ENCODE peak calls at places on chromosome 5, in eight cellular contexts. U is K562, J is A549, K is GM12878, P is H1, Y is HCT116, D is HepG2, C is endothelial cell of umbilical vein. Q is an unnamed sample. For H3K9me3, the result is how much of the 10 kb centered on the place peaks cover.

GRCh38 chr5:144390133-144390532 is 219.5 kb downstream of the KCTD16 start:
- DNase-seq in U (no peak), J (peak), K (no peak), P (no peak), Y (no peak), D (peak), C (peak), Q (peak)

GRCh38 chr5:137635521-137635921 is 100.4 kb downstream of the KLHL3 start:
- DNase-seq in U (no peak), J (no peak), K (no peak), P (no peak), Y (no peak), D (no peak), C (peak), Q (no peak)

GRCh38 chr5:173598686-173599085 is 17.8 kb downstream of the BOD1 start:
- DNase-seq in U (no peak), J (no peak), K (no peak), P (no peak), Y (no peak), D (no peak), C (no peak), Q (no peak)

GRCh38 chr5:139862803-139863202 is 67.2 kb downstream of the PSD2 start:
- DNase-seq in U (peak), J (no peak), K (no peak), P (no peak), Y (no peak), D (no peak), C (no peak), Q (no peak)

GRCh38 chr5:55625603-55625875 is 86.6 kb downstream of the SLC38A9 start:
- DNase-seq in U (no peak), J (no peak), K (no peak), P (no peak), Y (no peak), D (no peak), C (no peak), Q (no peak)

GRCh38 chr5:108472237-108472636 is 90.3 kb upstream of the FBXL17 start:
- DNase-seq in U (no peak), J (no peak), K (no peak), P (no peak), Y (no peak), D (no peak), C (no peak), Q (no peak)

GRCh38 chr5:149374801-149375200 is 4.3 kb downstream of the IL17B start:
- DNase-seq in U (no peak), J (no peak), K (no peak), P (no peak), Y (no peak), D (no peak), C (no peak), Q (peak)

GRCh38 chr5:140007311-140007710 is 35.8 kb downstream of the NRG2 start:
- DNase-seq in U (no peak), J (no peak), K (no peak), P (no peak), Y (no peak), D (no peak), C (no peak), Q (no peak)

GRCh38 chr5:98735806-98736507 is 37.5 kb upstream of the RGMB start:
- DNase-seq in U (no peak), J (no peak), K (no peak), P (no peak), Y (no peak), D (no peak), C (no peak), Q (no peak)

GRCh38 chr5:147169846-147170245 is 65.0 kb upstream of the STK32A start:
- DNase-seq in U (no peak), J (no peak), K (no peak), P (no peak), Y (no peak), D (peak), C (no peak), Q (no peak)

GRCh38 chr5:78569441-78569840 is 79.1 kb downstream of the LHFPL2 start:
- DNase-seq in U (no peak), J (no peak), K (no peak), P (no peak), Y (no peak), D (no peak), C (peak), Q (no peak)

GRCh38 chr5:124697482-124697881 is 49.0 kb downstream of the ZNF608 start:
- DNase-seq in U (no peak), J (no peak), K (no peak), P (no peak), Y (no peak), D (no peak), C (no peak), Q (no peak)

GRCh38 chr5:124696898-124697297 is 49.5 kb downstream of the ZNF608 start:
- DNase-seq in U (no peak), J (no peak), K (no peak), P (no peak), Y (no peak), D (no peak), C (no peak), Q (no peak)

GRCh38 chr5:124698774-124699173 is 47.7 kb downstream of the ZNF608 start:
- DNase-seq in U (no peak), J (no peak), K (no peak), P (no peak), Y (no peak), D (no peak), C (no peak), Q (no peak)

GRCh38 chr5:124700333-124700732 is 46.1 kb downstream of the ZNF608 start:
- DNase-seq in U (no peak), J (no peak), K (no peak), P (no peak), Y (no peak), D (no peak), C (no peak), Q (no peak)

DNA sequence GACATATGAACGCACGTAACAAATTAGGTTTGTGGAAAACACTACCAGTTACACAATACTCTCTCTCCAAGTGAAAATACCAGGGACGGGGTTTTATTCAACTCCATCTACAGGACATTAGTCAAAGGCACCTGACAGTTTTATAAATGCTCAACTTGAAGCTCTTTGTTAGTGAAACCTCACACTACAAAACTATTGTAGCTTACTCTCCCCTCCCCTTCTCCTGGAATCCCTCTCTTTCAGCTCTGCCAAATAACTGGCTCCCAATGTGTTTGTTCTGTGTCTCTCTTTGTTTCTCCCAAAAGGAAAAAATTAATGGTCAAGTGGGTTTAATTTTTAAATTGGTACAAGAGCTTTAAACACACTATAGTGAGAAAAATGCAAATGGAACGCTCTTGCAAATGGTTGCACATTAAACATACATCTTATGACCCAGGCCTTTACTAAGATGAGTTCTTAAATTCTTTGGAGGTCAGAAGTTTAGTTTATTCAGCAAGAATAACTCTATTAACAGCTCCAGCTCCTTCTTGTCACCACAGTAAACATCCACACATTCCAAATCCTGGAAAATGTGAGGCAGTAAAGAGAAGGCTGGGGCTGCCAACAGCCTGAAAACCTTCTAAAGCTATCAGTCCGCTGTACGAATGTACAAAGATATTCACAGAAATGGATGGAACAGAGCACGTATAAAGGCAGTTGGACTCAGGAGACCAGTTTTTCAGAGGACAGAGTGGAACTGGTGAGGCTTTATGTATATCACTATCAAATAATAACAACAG is 48.3 kb downstream of the ZNF608 start:
- DNase-seq in U (no peak), J (no peak), K (no peak), P (no peak), Y (no peak), D (no peak), C (peak), Q (no peak)
- TF ChIP-seq MAX in U (no peak), J (no peak), K (no peak), P (no peak), Y (no peak), D (no peak), C (no peak), Q (no peak)

DNA sequence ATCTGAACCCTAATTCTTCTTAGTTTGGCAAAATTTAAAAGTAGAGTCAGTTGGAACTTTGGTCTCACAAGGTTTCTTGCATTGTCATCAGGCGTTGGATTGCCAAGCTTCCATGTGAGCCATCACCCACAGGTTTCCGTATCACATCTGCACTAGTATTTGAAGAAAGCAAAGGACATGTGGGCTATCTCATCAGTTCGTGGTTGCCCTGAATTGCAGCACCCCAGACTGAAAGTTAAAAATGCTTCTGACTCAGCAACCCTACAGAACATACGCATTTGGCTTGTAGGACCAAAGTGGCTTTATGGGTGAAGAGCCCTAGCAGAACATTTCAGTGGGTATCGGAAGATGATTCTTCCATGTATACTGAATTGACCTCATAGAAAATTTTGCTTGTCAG is 358.0 kb downstream of the ENC1 start:
- DNase-seq in U (no peak), J (no peak), K (no peak), P (no peak), Y (no peak), D (no peak), C (no peak), Q (no peak)
- H3K4me2 ChIP-seq in U (no peak), J (no peak), K (no peak), P (no peak), Y (no peak), D (no peak), C (no peak), Q (no peak)

DNA sequence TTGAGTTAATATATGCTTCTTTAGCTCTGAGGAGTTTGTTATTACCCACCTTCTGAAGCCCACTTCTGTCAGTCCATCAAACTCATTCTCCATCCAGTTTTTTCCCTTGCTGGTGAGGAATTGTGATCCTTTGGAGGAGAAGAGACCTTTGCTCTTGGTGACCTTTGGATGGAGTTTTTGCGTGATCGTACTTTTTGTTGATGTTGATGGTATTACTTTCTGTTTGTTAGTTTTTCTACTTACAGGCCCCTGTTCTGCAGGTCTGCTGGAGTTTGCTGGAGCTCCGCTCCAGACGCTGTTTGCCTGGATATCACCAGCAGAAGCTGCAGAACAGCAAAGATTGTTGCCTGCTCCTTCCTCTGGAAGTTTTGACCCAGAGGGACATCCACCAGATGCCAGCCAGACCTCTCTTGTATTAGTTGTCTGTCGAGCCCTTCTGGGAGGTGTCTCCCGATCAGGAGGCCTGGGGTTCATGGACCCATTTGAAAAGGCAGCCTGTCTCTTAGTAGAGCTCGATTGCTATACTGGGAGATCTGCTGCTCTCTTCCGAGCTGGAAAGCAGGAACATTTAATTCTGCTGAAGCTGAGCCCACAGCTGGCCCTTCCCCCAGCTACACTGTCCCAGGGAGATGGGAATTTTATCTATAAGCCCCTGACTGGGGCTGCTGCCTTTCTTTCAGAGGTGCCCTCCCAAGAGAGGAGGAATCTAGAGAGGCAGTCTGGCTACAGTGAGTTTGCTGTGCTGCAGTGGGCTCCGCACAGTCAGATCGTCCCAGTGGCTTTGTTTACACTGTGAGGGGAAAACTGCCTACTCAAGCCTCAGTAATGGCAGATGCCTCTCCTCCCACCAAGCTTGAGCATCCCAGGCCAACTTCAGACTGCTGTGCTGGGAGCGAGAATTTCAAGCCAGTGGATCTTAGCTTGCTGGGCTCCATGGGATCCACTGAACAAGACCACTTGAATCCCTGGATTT is 445.5 kb downstream of the MAN2A1 start:
- DNase-seq in U (no peak), J (no peak), K (no peak), P (no peak), Y (no peak), D (no peak), C (no peak), Q (no peak)
- H3K9me3 ChIP-seq in U (under half), J (under half), K (under half), P (under half), Y (under half), D (under half), C (under half), Q (under half)

GRCh38 chr5:123937230-123937629 is 425.3 kb downstream of the CSNK1G3 start:
- DNase-seq in U (peak), J (peak), K (peak), P (peak), Y (peak), D (peak), C (peak), Q (peak)
- TF ChIP-seq MAX in U (peak), J (peak), K (no peak), P (peak), Y (peak), D (peak), C (peak), Q (no peak)